ENCODE peak calls at places on chromosomes 1 and 21, in nine cellular contexts. J, G, C, U, T, P, H, L and Q are unnamed samples.

GRCh38 chr1:235329139-235329808 is 904 bp downstream of the GGPS1 start:
- DNase-seq in L (peak; percentile 37), T (peak; percentile 35), P (peak; percentile 73), J (no peak), G (peak; percentile 35), H (peak; percentile 50), C (peak; percentile 71), U (peak; percentile 36), Q (peak; percentile 50)

GRCh38 chr1:223556414-223557124 is 108.9 kb downstream of the CAPN8 start:
- DNase-seq in H (peak; percentile 52), U (no peak), C (peak; percentile 53), J (peak; percentile 10), L (peak; percentile 53), T (no peak), P (peak; percentile 7), G (peak; percentile 59), Q (no peak)

GRCh38 chr1:231322880-231323530 is 14.6 kb downstream of the EXOC8 start:
- DNase-seq in U (no peak), C (no peak), G (no peak), T (no peak), P (no peak), L (no peak), J (no peak), H (no peak), Q (no peak)

GRCh38 chr1:224192082-224192786 is 9.2 kb downstream of the DEGS1 start:
- DNase-seq in G (no peak), H (no peak), L (no peak), C (no peak), T (no peak), U (no peak), J (no peak), P (no peak), Q (no peak)

GRCh38 chr21:21806711-21807597 is 808.7 kb downstream of the NCAM2 start:
- DNase-seq in H (no peak), U (no peak), T (no peak), G (no peak), P (peak; percentile 1), L (no peak), C (no peak), J (no peak), Q (no peak)

GRCh38 chr1:8016244-8017241 is 9.6 kb downstream of the ERRFI1 start:
- DNase-seq in T (no peak), J (no peak), H (no peak), L (no peak), G (no peak), U (no peak), P (peak; percentile 32), C (peak; percentile 32), Q (no peak)

GRCh38 chr1:38858833-38859560 is 575 bp downstream of the RRAGC start:
- DNase-seq in U (peak; percentile 27), H (no peak), J (peak; percentile 61), P (peak; percentile 80), T (peak; percentile 16), C (peak; percentile 71), G (peak; percentile 45), L (peak; percentile 38), Q (no peak)

GRCh38 chr1:32754282-32755097 is 51.9 kb upstream of the SYNC start:
- DNase-seq in U (peak; percentile 18), H (no peak), J (no peak), P (peak; percentile 35), C (no peak), L (peak; percentile 43), T (peak; percentile 16), G (no peak), Q (no peak)

GRCh38 chr1:17198476-17199258 is 6.3 kb upstream of the PADI1 start:
- DNase-seq in P (no peak), J (no peak), T (no peak), H (no peak), U (no peak), L (no peak), C (no peak), G (peak; percentile 37), Q (no peak)

GRCh38 chr1:25832336-25833037 is 12.7 kb downstream of the MTFR1L start:
- DNase-seq in J (no peak), C (no peak), H (no peak), P (no peak), T (no peak), U (no peak), L (no peak), G (no peak), Q (no peak)

GRCh38 chr1:240506176-240506575 is 105.8 kb downstream of the GREM2 start:
- DNase-seq in P (no peak), G (no peak), J (no peak), C (no peak), T (no peak), L (no peak), U (no peak), H (no peak), Q (no peak)

GRCh38 chr1:65175171-65176070 is 27.4 kb downstream of the AK4 start:
- DNase-seq in C (no peak), T (no peak), U (no peak), P (peak; percentile 68), J (no peak), G (no peak), L (no peak), H (no peak), Q (no peak)

GRCh38 chr1:60994369-60994768 is 88.0 kb upstream of the NFIA start:
- DNase-seq in H (no peak), C (no peak), U (no peak), P (no peak), T (no peak), J (no peak), G (no peak), L (no peak), Q (no peak)

GRCh38 chr1:26096471-26096870 is 15.2 kb upstream of the PDIK1L start:
- DNase-seq in T (no peak), P (no peak), C (no peak), H (no peak), U (no peak), J (no peak), G (no peak), L (no peak), Q (peak; percentile 76)

GRCh38 chr1:232438476-232438875 is 191.5 kb downstream of the SIPA1L2 start:
- DNase-seq in U (no peak), J (no peak), H (no peak), L (no peak), G (no peak), T (no peak), P (no peak), C (no peak), Q (no peak)

GRCh38 chr1:244672961-244673695 is 20.2 kb downstream of the DESI2 start:
- DNase-seq in G (no peak), L (no peak), J (no peak), U (no peak), H (no peak), T (no peak), P (peak; percentile 52), C (no peak), Q (no peak)

GRCh38 chr1:43349594-43350306 is 9.0 kb upstream of the CDC20 start:
- DNase-seq in C (peak; percentile 18), G (no peak), J (peak; percentile 61), P (peak; percentile 88), U (no peak), T (no peak), H (no peak), L (no peak), Q (no peak)

GRCh38 chr1:43835141-43836021 is 98.2 kb upstream of the ARTN start:
- DNase-seq in G (peak; percentile 64), L (no peak), C (peak; percentile 73), U (no peak), T (no peak), H (no peak), P (peak; percentile 85), J (peak; percentile 49), Q (no peak)

GRCh38 chr1:59885160-59885832 is 41.3 kb downstream of the CYP2J2 start:
- DNase-seq in J (no peak), C (no peak), P (no peak), G (no peak), L (no peak), U (no peak), H (no peak), T (no peak), Q (no peak)

GRCh38 chr1:72937905-72938304 is 655.6 kb upstream of the NEGR1 start:
- DNase-seq in U (no peak), C (no peak), H (no peak), P (no peak), J (no peak), L (no peak), G (no peak), T (no peak), Q (no peak)

GRCh38 chr1:181251713-181252075 is 163.2 kb downstream of the IER5 start:
- DNase-seq in T (no peak), G (no peak), J (no peak), H (no peak), L (no peak), U (no peak), P (no peak), C (no peak), Q (no peak)

GRCh38 chr1:235525314-235525713 is 21.1 kb upstream of the B3GALNT2 start:
- DNase-seq in J (no peak), T (no peak), P (peak; percentile 27), L (no peak), H (no peak), G (no peak), U (no peak), C (no peak), Q (no peak)

GRCh38 chr1:201708085-201708512 is 120.9 kb upstream of the IPO9 start:
- DNase-seq in C (no peak), G (no peak), P (peak; percentile 85), J (no peak), T (no peak), L (no peak), H (no peak), U (no peak), Q (peak; percentile 47)

GRCh38 chr1:184827600-184828368 is 73.1 kb upstream of the EDEM3 start:
- DNase-seq in H (no peak), L (no peak), T (no peak), G (no peak), J (peak; percentile 92), U (no peak), C (peak; percentile 30), P (peak; percentile 81), Q (no peak)

GRCh38 chr1:39507230-39507928 is 15.9 kb downstream of the BMP8A start:
- DNase-seq in H (no peak), G (no peak), J (no peak), P (no peak), L (no peak), U (no peak), C (peak; percentile 36), T (no peak), Q (no peak)

GRCh38 chr1:192565946-192566345 is 9.6 kb upstream of the RGS1 start:
- DNase-seq in P (peak; percentile 69), U (no peak), L (no peak), H (no peak), J (no peak), G (no peak), T (no peak), C (no peak), Q (no peak)

GRCh38 chr1:167524651-167525050 is 6.3 kb upstream of the CD247 start:
- DNase-seq in L (no peak), P (no peak), U (no peak), H (no peak), J (no peak), T (no peak), G (no peak), C (no peak), Q (peak; percentile 41)

GRCh38 chr1:198929111-198929604 is 290.3 kb downstream of the PTPRC start:
- DNase-seq in G (peak; percentile 65), L (no peak), P (no peak), C (no peak), U (no peak), T (no peak), H (no peak), J (peak; percentile 37), Q (no peak)

GRCh38 chr1:37989381-37989930 is 366 bp downstream of the SF3A3 start:
- DNase-seq in L (no peak), H (no peak), U (peak; percentile 24), T (no peak), C (peak; percentile 57), J (peak; percentile 34), P (peak; percentile 44), G (peak; percentile 46), Q (no peak)

GRCh38 chr1:160779662-160780397 is 16.1 kb upstream of the LY9 start:
- DNase-seq in J (no peak), T (no peak), L (peak; percentile 45), H (peak; percentile 48), C (peak; percentile 22), P (no peak), U (peak; percentile 26), G (no peak), Q (no peak)